ENCODE peak calls at places on chromosomes 3 and 15, in ten cellular contexts. F is IMR-90; B is esophagus muscularis mucosa; Y is neural progenitor cell; P is BJ; M is heart right ventricle; V is tibial artery; O is CD8-positive, alpha-beta T cell; G is ascending aorta; T is CD8-positive, alpha-beta memory T cell. A is an unnamed sample. For H3K36me3, the result is how much of the 10 kb centered on the place peaks cover.

GRCh38 chr3:87359807-87360206 is 83.4 kb upstream of the POU1F1 start:
- DNase-seq in F (no peak), B (no peak), Y (no peak), P (no peak), M (no peak), V (no peak), O (no peak), G (no peak), T (no peak), A (no peak)

GRCh38 chr15:25846377-25846776 is 16.8 kb downstream of the ATP10A start:
- DNase-seq in F (no peak), B (no peak), Y (no peak), P (no peak), M (no peak), V (no peak), O (peak), G (no peak), T (peak), A (no peak)

GRCh38 chr15:63221346-63221745 is 31.9 kb downstream of the RAB8B start:
- DNase-seq in F (peak), B (no peak), Y (no peak), P (no peak), M (no peak), V (no peak), O (no peak), G (no peak), T (no peak), A (no peak)

GRCh38 chr3:30954431-30954830 is 60.0 kb upstream of the GADL1 start:
- DNase-seq in F (no peak), B (peak), Y (no peak), P (no peak), M (no peak), V (no peak), O (no peak), G (no peak), T (no peak), A (no peak)

GRCh38 chr3:107271787-107272387 is 105.4 kb upstream of the CCDC54 start:
- DNase-seq in F (peak), B (no peak), Y (peak), P (no peak), M (no peak), V (no peak), O (no peak), G (no peak), T (no peak), A (no peak)

GRCh38 chr3:174242311-174243041 is 616.7 kb upstream of the NAALADL2 start:
- DNase-seq in F (no peak), B (no peak), Y (no peak), P (no peak), M (no peak), V (no peak), O (no peak), G (no peak), T (no peak), A (no peak)

GRCh38 chr3:62678841-62679240 is 196.4 kb downstream of the CADPS start:
- DNase-seq in F (no peak), B (no peak), Y (peak), P (no peak), M (no peak), V (no peak), O (no peak), G (no peak), T (no peak), A (no peak)

GRCh38 chr3:35800960-35801459 is 161.7 kb downstream of the ARPP21 start:
- DNase-seq in F (no peak), B (no peak), Y (no peak), P (no peak), M (no peak), V (no peak), O (no peak), G (no peak), T (no peak), A (no peak)

GRCh38 chr15:28885289-28885629 is 515 bp upstream of the APBA2 start:
- DNase-seq in F (no peak), B (no peak), Y (no peak), P (no peak), M (no peak), V (no peak), O (no peak), G (no peak), T (no peak), A (no peak)

GRCh38 chr15:65072027-65072426 is 4.2 kb upstream of the RASL12 start:
- DNase-seq in F (peak), B (no peak), Y (no peak), P (no peak), M (no peak), V (no peak), O (no peak), G (no peak), T (no peak), A (no peak)

GRCh38 chr3:146817705-146818104 is 212.6 kb upstream of the PLSCR5 start:
- DNase-seq in F (peak), B (no peak), Y (peak), P (no peak), M (no peak), V (no peak), O (no peak), G (no peak), T (no peak), A (peak)

GRCh38 chr15:59140422-59141226 is 35.7 kb downstream of the CCNB2 start:
- DNase-seq in F (peak), B (no peak), Y (no peak), P (no peak), M (no peak), V (no peak), O (no peak), G (no peak), T (no peak), A (no peak)

GRCh38 chr3:55639886-55640765 is 153.0 kb upstream of the WNT5A start:
- DNase-seq in F (no peak), B (no peak), Y (no peak), P (no peak), M (no peak), V (no peak), O (no peak), G (no peak), T (no peak), A (no peak)

GRCh38 chr15:49103676-49104075 is 51.7 kb downstream of the COPS2 start:
- DNase-seq in F (no peak), B (no peak), Y (no peak), P (no peak), M (no peak), V (no peak), O (no peak), G (no peak), T (no peak), A (no peak)

GRCh38 chr15:73927476-73928240 is 1.4 kb downstream of the LOXL1 start:
- DNase-seq in F (peak), B (no peak), Y (peak), P (no peak), M (peak), V (peak), O (peak), G (peak), T (peak), A (peak)

GRCh38 chr3:172199850-172200369 is 160.5 kb downstream of the FNDC3B start:
- DNase-seq in F (no peak), B (no peak), Y (no peak), P (no peak), M (no peak), V (no peak), O (no peak), G (no peak), T (no peak), A (no peak)

GRCh38 chr3:171480526-171480925 is 20.3 kb upstream of the TNIK start:
- DNase-seq in F (no peak), B (no peak), Y (no peak), P (no peak), M (no peak), V (no peak), O (no peak), G (no peak), T (peak), A (no peak)

GRCh38 chr3:135995766-135996165 is 30.2 kb downstream of the PPP2R3A start:
- DNase-seq in F (peak), B (no peak), Y (no peak), P (no peak), M (no peak), V (no peak), O (no peak), G (no peak), T (no peak), A (no peak)

GRCh38 chr15:74302821-74303359 is 64.6 kb downstream of the CYP11A1 start:
- DNase-seq in F (no peak), B (no peak), Y (peak), P (no peak), M (peak), V (no peak), O (peak), G (no peak), T (no peak), A (no peak)

GRCh38 chr3:104523136-104523535 is 843.6 kb upstream of the ALCAM start:
- DNase-seq in F (no peak), B (no peak), Y (no peak), P (no peak), M (no peak), V (no peak), O (no peak), G (no peak), T (no peak), A (no peak)

GRCh38 chr15:52098328-52098727 is 14.2 kb downstream of the BCL2L10 start:
- DNase-seq in F (no peak), B (no peak), Y (no peak), P (no peak), M (no peak), V (no peak), O (no peak), G (no peak), T (no peak), A (no peak)

GRCh38 chr3:15805756-15806266 is 8.0 kb upstream of the ANKRD28 start:
- DNase-seq in F (peak), B (no peak), Y (no peak), P (no peak), M (no peak), V (no peak), O (no peak), G (no peak), T (no peak), A (peak)

GRCh38 chr3:34005886-34006285 is 207.5 kb downstream of the PDCD6IP start:
- DNase-seq in F (peak), B (no peak), Y (no peak), P (no peak), M (no peak), V (no peak), O (no peak), G (no peak), T (no peak), A (peak)

GRCh38 chr3:67292356-67293225 is 294.5 kb downstream of the KBTBD8 start:
- DNase-seq in F (no peak), B (no peak), Y (no peak), P (no peak), M (no peak), V (no peak), O (no peak), G (no peak), T (no peak), A (no peak)

GRCh38 chr3:45143673-45144670 is 2.2 kb downstream of the CDCP1 start:
- DNase-seq in F (no peak), B (no peak), Y (no peak), P (no peak), M (no peak), V (no peak), O (no peak), G (no peak), T (no peak), A (no peak)

GRCh38 chr3:2978977-2979732 is 131.0 kb downstream of the IL5RA start:
- DNase-seq in F (no peak), B (no peak), Y (no peak), P (no peak), M (no peak), V (no peak), O (no peak), G (no peak), T (no peak), A (no peak)

GRCh38 chr3:188400494-188401243 is 246.7 kb downstream of the LPP start:
- DNase-seq in F (no peak), B (no peak), Y (no peak), P (no peak), M (no peak), V (no peak), O (no peak), G (no peak), T (no peak), A (no peak)

GRCh38 chr3:188394588-188394987 is 240.6 kb downstream of the LPP start:
- DNase-seq in F (no peak), B (no peak), Y (no peak), P (no peak), M (no peak), V (no peak), O (no peak), G (no peak), T (no peak), A (no peak)

GRCh38 chr3:188396251-188396650 is 242.3 kb downstream of the LPP start:
- DNase-seq in F (no peak), B (no peak), Y (no peak), P (no peak), M (no peak), V (no peak), O (no peak), G (no peak), T (no peak), A (no peak)

GRCh38 chr3:188397766-188398705 is 244.1 kb downstream of the LPP start:
- DNase-seq in F (no peak), B (no peak), Y (no peak), P (no peak), M (peak), V (no peak), O (no peak), G (no peak), T (no peak), A (no peak)

DNA sequence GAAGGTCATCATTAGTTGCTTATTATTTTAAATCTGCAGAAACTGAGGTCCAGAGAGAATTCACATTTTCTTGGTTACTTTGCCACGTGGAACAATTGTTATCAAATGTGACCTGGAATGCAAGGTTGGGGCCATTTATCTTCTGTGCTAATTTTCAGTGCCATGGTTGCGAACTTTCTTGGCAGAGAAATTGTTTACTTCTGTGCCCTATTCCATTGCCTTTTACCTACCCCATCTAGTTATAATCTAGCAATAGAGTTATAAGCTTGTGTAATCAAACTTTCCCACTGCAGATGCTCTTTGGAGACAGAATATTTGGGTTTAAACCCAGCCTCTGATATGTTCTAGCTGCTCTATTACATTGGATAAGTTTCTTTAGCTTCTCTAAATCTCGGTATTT is 242.9 kb downstream of the LPP start:
- DNase-seq in F (no peak), B (no peak), Y (no peak), P (no peak), M (no peak), V (no peak), O (no peak), G (no peak), T (no peak), A (no peak)
- H3K4me3 ChIP-seq in F (no peak), B (peak), Y (no peak), P (no peak), M (peak), V (no peak), O (no peak), G (peak), T (peak), A (no peak)

GRCh38 chr3:123298903-123299302 is 97.2 kb downstream of the SEC22A start:
- DNase-seq in F (no peak), B (no peak), Y (no peak), P (no peak), M (no peak), V (no peak), O (no peak), G (no peak), T (no peak), A (no peak)

GRCh38 chr3:123301331-123302184 is 99.8 kb downstream of the SEC22A start:
- DNase-seq in F (no peak), B (no peak), Y (no peak), P (no peak), M (no peak), V (no peak), O (no peak), G (no peak), T (no peak), A (no peak)

GRCh38 chr3:123300056-123300455 is 98.3 kb downstream of the SEC22A start:
- DNase-seq in F (no peak), B (no peak), Y (no peak), P (no peak), M (no peak), V (no peak), O (no peak), G (no peak), T (no peak), A (no peak)

GRCh38 chr3:123300572-123300971 is 98.8 kb downstream of the SEC22A start:
- DNase-seq in F (no peak), B (no peak), Y (no peak), P (no peak), M (no peak), V (no peak), O (no peak), G (no peak), T (no peak), A (no peak)

GRCh38 chr3:123299581-123299980 is 97.8 kb downstream of the SEC22A start:
- DNase-seq in F (no peak), B (no peak), Y (no peak), P (no peak), M (no peak), V (no peak), O (no peak), G (no peak), T (no peak), A (no peak)
- H3K36me3 ChIP-seq in F (under half), B (half or more), Y (under half), P (under half), M (under half), V (half or more), O (under half), G (half or more), T (under half), A (under half)

GRCh38 chr15:96367436-96368200 is 37.1 kb downstream of the NR2F2 start:
- DNase-seq in F (no peak), B (no peak), Y (peak), P (no peak), M (no peak), V (no peak), O (no peak), G (no peak), T (no peak), A (no peak)
- H3K4me3 ChIP-seq in F (no peak), B (peak), Y (peak), P (no peak), M (peak), V (peak), O (no peak), G (peak), T (no peak), A (no peak)

GRCh38 chr15:45449878-45450277 is 71.5 kb upstream of the GATM start:
- DNase-seq in F (no peak), B (no peak), Y (no peak), P (no peak), M (no peak), V (no peak), O (no peak), G (no peak), T (no peak), A (no peak)

GRCh38 chr15:45449387-45449786 is 71.0 kb upstream of the GATM start:
- DNase-seq in F (no peak), B (no peak), Y (no peak), P (no peak), M (no peak), V (no peak), O (no peak), G (no peak), T (no peak), A (no peak)

GRCh38 chr15:45448516-45448915 is 70.2 kb upstream of the GATM start:
- DNase-seq in F (peak), B (no peak), Y (no peak), P (no peak), M (no peak), V (no peak), O (no peak), G (no peak), T (no peak), A (no peak)

GRCh38 chr15:45450468-45450867 is 72.1 kb downstream of the SLC30A4 start:
- DNase-seq in F (no peak), B (no peak), Y (no peak), P (no peak), M (no peak), V (no peak), O (no peak), G (no peak), T (no peak), A (no peak)

DNA sequence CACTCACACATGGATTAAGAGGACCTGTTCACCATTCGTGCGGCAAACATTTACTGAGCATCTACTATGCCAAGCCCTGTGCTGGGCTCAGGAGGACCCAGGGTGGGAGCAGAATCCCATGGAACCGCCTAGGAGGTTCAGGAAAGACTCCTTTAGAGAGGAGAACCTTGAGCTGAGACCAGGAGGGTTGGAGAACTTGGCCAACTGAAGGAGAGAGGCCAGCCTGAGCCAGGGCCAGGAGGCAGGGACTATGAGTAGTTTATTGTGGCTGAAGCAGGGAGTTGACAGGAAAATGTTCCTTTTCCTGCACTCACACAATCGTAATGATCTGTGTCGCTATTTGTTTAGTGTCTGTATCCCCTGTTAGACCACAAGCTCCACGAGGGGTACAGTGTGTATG is 71.3 kb downstream of the SLC30A4 start:
- DNase-seq in F (no peak), B (no peak), Y (no peak), P (no peak), M (no peak), V (no peak), O (no peak), G (no peak), T (no peak), A (no peak)
- H3K36me3 ChIP-seq in F (under half), B (under half), Y (under half), P (under half), M (under half), V (under half), O (under half), G (under half), T (under half), A (under half)

GRCh38 chr3:12004741-12005513 is 739 bp downstream of the SYN2 start:
- DNase-seq in F (no peak), B (no peak), Y (no peak), P (no peak), M (no peak), V (no peak), O (no peak), G (no peak), T (no peak), A (no peak)
- H3K4me3 ChIP-seq in F (no peak), B (peak), Y (peak), P (no peak), M (no peak), V (no peak), O (no peak), G (peak), T (no peak), A (no peak)

GRCh38 chr3:52743152-52743551 is 27.6 kb downstream of the NEK4 start:
- DNase-seq in F (no peak), B (no peak), Y (no peak), P (no peak), M (no peak), V (no peak), O (no peak), G (no peak), T (no peak), A (no peak)
- H3K36me3 ChIP-seq in F (under half), B (half or more), Y (under half), P (under half), M (under half), V (half or more), O (under half), G (half or more), T (under half), A (under half)

A was measured in brain microvascular endothelial cell.